ENCODE peak calls at places on chromosomes 12 and 14, in four cellular contexts. L is coronary artery, F is hepatocyte, Q is fibroblast of lung. A is an unnamed sample.

GRCh38 chr14:74653386-74654138 is 41.5 kb upstream of the LTBP2 start:
- DNase-seq in F (no peak), L (no peak), Q (peak; percentile 36), A (no peak)

GRCh38 chr14:101073598-101073965 is 170.1 kb upstream of the RTL1 start:
- DNase-seq in F (no peak), L (no peak), Q (no peak), A (no peak)

GRCh38 chr12:121202407-121203355 is 7.2 kb upstream of the P2RX4 start:
- DNase-seq in Q (no peak), L (no peak), F (no peak), A (no peak)

GRCh38 chr12:130775953-130776856 is 60.1 kb upstream of the RIMBP2 start:
- DNase-seq in Q (peak; percentile 89), L (no peak), F (peak; percentile 80), A (peak; percentile 70)

GRCh38 chr12:10641735-10642500 is 28.5 kb upstream of the MAGOHB start:
- DNase-seq in Q (peak; percentile 56), L (no peak), F (no peak), A (peak; percentile 13)

GRCh38 chr14:32205984-32206383 is 2.9 kb upstream of the RNU6-8 start:
- DNase-seq in Q (no peak), L (no peak), F (no peak), A (no peak)

GRCh38 chr14:30692669-30693068 is 70.5 kb downstream of the SCFD1 start:
- DNase-seq in L (no peak), F (no peak), Q (no peak), A (no peak)

GRCh38 chr12:6647083-6647604 is at the start of gene ACRBP:
- DNase-seq in Q (peak; percentile 61), L (no peak), F (peak; percentile 69), A (peak; percentile 26)

GRCh38 chr12:50925342-50925651 is 27.0 kb upstream of the HIGD1C start:
- DNase-seq in Q (no peak), L (no peak), F (no peak), A (no peak)

GRCh38 chr14:89958966-89959365 is 3.2 kb downstream of the TDP1 start:
- DNase-seq in Q (no peak), F (no peak), L (no peak), A (no peak)

GRCh38 chr12:76274699-76275098 is 73.5 kb downstream of the BBS10 start:
- DNase-seq in F (no peak), Q (peak; percentile 97), L (no peak), A (no peak)

GRCh38 chr14:42541535-42542001 is 934.9 kb downstream of the LRFN5 start:
- DNase-seq in F (no peak), Q (peak; percentile 18), L (no peak), A (no peak)

GRCh38 chr14:76577090-76577489 is 184.2 kb upstream of the VASH1 start:
- DNase-seq in L (no peak), Q (no peak), F (no peak), A (no peak)

GRCh38 chr14:25833341-25834121 is 764.3 kb downstream of the NOVA1 start:
- DNase-seq in L (no peak), Q (peak; percentile 13), F (peak; percentile 72), A (peak; percentile 4)

GRCh38 chr12:100908501-100908900 is 113.9 kb downstream of the ANO4 start:
- DNase-seq in Q (peak; percentile 84), F (no peak), L (no peak), A (peak; percentile 35)

GRCh38 chr12:20364501-20364900 is 3.8 kb upstream of the PDE3A start:
- DNase-seq in F (peak; percentile 24), L (no peak), Q (no peak), A (no peak)

GRCh38 chr12:89225808-89226368 is 126.4 kb downstream of the DUSP6 start:
- DNase-seq in Q (peak; percentile 87), L (no peak), F (peak; percentile 79), A (peak; percentile 85)

GRCh38 chr12:53171725-53172329 is 8.7 kb upstream of the ZNF740 start:
- DNase-seq in Q (peak; percentile 11), F (no peak), L (peak; percentile 41), A (no peak)

GRCh38 chr14:105866841-105867321 is 340.5 kb downstream of the TMEM121 start:
- DNase-seq in F (no peak), Q (no peak), L (peak; percentile 35), A (no peak)

GRCh38 chr14:61642246-61642982 is 52.9 kb upstream of the HIF1A start:
- DNase-seq in F (no peak), L (no peak), Q (peak; percentile 46), A (no peak)

GRCh38 chr12:105820407-105821140 is 318.2 kb downstream of the NUAK1 start:
- DNase-seq in F (no peak), L (peak; percentile 79), Q (peak; percentile 86), A (no peak)

GRCh38 chr14:71143391-71144290 is 236.4 kb downstream of the PCNX1 start:
- DNase-seq in L (no peak), F (peak; percentile 74), Q (peak; percentile 94), A (peak; percentile 37)

GRCh38 chr14:93789366-93790130 is 1.3 kb upstream of the PRIMA1 start:
- DNase-seq in L (no peak), F (no peak), Q (no peak), A (no peak)

GRCh38 chr12:132258543-132258942 is 70.8 kb downstream of the GALNT9 start:
- DNase-seq in F (no peak), L (no peak), Q (no peak), A (no peak)

GRCh38 chr12:116577149-116577548 is 18.0 kb downstream of the MAP1LC3B2 start:
- DNase-seq in Q (no peak), L (no peak), F (no peak), A (no peak)

GRCh38 chr12:130506844-130507243 is 169.2 kb downstream of the PIWIL1 start:
- DNase-seq in Q (no peak), F (no peak), L (no peak), A (no peak)

GRCh38 chr12:3603576-3603975 is 112.6 kb downstream of the PRMT8 start:
- DNase-seq in F (no peak), Q (no peak), L (no peak), A (no peak)

GRCh38 chr14:71363961-71364360 is 456.7 kb downstream of the PCNX1 start:
- DNase-seq in L (no peak), F (peak; percentile 14), Q (peak; percentile 80), A (no peak)

GRCh38 chr14:52950898-52951729 is at the start of gene FERMT2:
- DNase-seq in L (peak; percentile 89), Q (peak; percentile 84), F (peak; percentile 94), A (peak; percentile 71)

GRCh38 chr14:52949249-52949648 is 1.6 kb downstream of the FERMT2 start:
- DNase-seq in L (no peak), F (no peak), Q (no peak), A (no peak)

GRCh38 chr14:52949711-52950409 is 990 bp downstream of the FERMT2 start:
- DNase-seq in L (no peak), F (peak; percentile 48), Q (peak; percentile 70), A (peak; percentile 51)

GRCh38 chr14:52950410-52950897 is 396 bp downstream of the FERMT2 start:
- DNase-seq in L (peak; percentile 85), F (peak; percentile 63), Q (no peak), A (peak; percentile 30)

DNA sequence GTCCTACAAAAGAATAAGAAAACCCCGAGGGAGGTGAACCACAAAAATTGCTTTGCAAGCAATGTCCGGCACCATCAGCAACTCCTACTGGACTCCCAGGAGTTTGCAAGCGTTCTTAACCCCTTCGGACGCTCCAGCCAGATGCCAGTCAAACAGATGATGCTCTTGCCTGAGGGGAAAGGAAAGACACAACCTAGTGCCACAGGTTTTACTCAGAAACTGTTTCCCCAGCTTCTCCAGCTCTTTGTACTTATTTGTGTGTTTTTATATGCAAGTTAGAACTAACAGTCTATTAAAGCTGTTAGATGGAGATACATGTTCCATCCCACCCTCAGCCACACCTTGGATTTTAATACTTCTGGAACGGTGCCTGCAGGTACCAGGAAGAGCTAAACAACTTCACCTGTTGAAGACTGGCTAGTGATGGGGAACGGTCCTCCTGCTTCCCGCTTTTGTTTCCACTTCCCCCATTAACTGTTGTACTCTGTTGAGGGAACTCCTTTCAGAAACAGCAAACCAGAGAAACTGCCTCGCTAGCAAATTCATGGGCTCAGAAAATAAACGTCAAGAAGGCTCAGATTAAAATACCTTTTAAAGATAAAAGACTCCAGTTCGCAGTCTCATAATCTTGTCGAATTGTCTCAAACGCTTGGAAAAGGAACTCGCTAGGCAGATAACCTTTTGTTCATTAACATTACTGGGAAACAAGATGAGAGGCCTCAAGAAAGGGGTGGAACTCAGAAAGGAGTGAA is 1.1 kb upstream of the FERMT2 start:
- DNase-seq in Q (peak; percentile 79), L (no peak), F (peak; percentile 77), A (peak; percentile 66)
- TF ChIP-seq CTCF in Q (peak; percentile 64), L (no peak), F (peak; percentile 43), A (peak; percentile 74)

DNA sequence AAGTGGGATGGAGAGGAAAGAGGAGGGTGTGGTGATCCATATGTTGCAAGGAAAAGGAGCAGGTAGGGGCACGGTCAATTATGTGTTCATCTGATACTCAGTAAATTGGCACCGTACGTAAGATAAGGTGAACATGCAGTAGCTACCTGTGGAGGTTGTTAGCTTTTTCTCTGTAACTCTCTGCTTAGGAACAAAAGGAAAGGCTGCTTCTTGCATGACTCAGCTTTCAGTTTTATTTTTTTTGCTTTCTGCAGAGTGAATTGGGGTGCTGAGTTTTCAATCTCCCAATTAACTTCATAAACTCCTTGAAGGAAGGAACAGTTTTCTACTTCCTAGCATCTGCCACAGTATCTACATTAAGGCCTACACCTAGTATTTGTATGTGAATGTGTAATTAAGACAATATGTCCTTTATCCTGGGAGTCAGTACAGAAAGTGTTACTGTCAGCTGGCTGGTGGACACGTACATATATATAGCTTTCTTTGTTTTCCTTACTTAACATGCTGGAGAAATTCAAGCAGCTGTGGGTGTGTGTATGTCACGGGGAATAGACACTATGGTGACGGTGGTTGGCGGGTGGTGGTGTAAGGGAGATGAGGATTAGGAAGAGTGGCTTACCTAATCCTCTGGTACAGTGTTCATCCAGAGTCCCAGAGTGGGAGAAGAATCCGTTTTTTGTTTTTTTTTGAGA is 40.1 kb upstream of the WNK1 start:
- DNase-seq in L (no peak), F (no peak), Q (peak; percentile 40), A (no peak)
- H3K27ac ChIP-seq in L (no peak overlapping the region), F (no peak overlapping the region), Q (no peak overlapping the region), A (no peak overlapping the region)

GRCh38 chr14:21941885-21942284 is 268.3 kb upstream of the OR4E1 start:
- DNase-seq in F (no peak), L (no peak), Q (no peak), A (no peak)

GRCh38 chr14:21940887-21941855 is 267.6 kb upstream of the OR4E1 start:
- DNase-seq in L (no peak), Q (no peak), F (peak; percentile 44), A (peak; percentile 49)
- TF ChIP-seq CTCF in L (no peak), Q (peak; percentile 57), F (peak; percentile 33), A (peak; percentile 22)

GRCh38 chr14:34058510-34058909 is 107.6 kb upstream of the EGLN3 start:
- DNase-seq in Q (no peak), L (no peak), F (no peak), A (no peak)

GRCh38 chr14:34059037-34059924 is 108.4 kb upstream of the EGLN3 start:
- DNase-seq in Q (no peak), F (no peak), L (no peak), A (no peak)

GRCh38 chr14:34053666-34054065 is 102.8 kb upstream of the EGLN3 start:
- DNase-seq in L (no peak), Q (peak; percentile 80), F (no peak), A (no peak)

GRCh38 chr14:34055545-34055944 is 104.7 kb upstream of the EGLN3 start:
- DNase-seq in F (no peak), L (no peak), Q (no peak), A (no peak)

DNA sequence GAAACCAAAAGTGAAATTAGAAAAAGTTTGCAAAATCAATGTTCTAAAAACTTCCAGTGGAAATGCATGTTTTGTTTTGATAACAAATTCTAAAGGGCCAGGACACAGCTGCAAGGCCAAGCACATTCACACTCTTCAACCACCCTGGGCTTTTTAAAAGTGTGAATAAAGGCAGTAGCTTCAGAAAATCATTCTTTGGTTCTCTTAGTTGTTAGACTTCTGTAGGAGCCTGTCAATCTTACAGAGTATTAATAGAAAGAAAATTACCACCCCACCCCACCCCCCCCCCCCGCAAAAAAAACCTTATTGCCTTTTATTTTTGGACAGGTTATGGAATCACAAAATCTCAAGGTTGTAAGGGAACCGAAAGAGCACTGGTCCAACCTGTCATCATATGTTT is 105.2 kb upstream of the EGLN3 start:
- DNase-seq in F (no peak), L (no peak), Q (no peak), A (no peak)
- H3K27ac ChIP-seq in F (no peak overlapping the region), L (no peak overlapping the region), Q (no peak overlapping the region), A (no peak overlapping the region)